ENCODE peak calls at places on chromosomes 16 and 17, in six cellular contexts. One of them, this sample, is unnamed.

GRCh38 chr17:14471052-14471451 is 170.2 kb downstream of the HS3ST3B1 start:
- DNase-seq in thoracic aorta: no peak
- DNase-seq in midbrain: no peak
- DNase-seq in skeletal muscle cell: peak; percentile 51
- DNase-seq in H1: no peak
- DNase-seq in caudate nucleus: no peak
- DNase-seq in this sample: no peak

GRCh38 chr17:73292031-73292531 is 19.7 kb downstream of the CDC42EP4 start:
- DNase-seq in thoracic aorta: peak; percentile 70
- DNase-seq in midbrain: peak; percentile 46
- DNase-seq in skeletal muscle cell: no peak
- DNase-seq in H1: no peak
- DNase-seq in caudate nucleus: no peak
- DNase-seq in this sample: no peak

GRCh38 chr16:19583665-19584300 is 28.3 kb downstream of the VPS35L start:
- DNase-seq in thoracic aorta: no peak
- DNase-seq in midbrain: peak; percentile 32
- DNase-seq in skeletal muscle cell: no peak
- DNase-seq in H1: no peak
- DNase-seq in caudate nucleus: no peak
- DNase-seq in this sample: no peak

GRCh38 chr17:37429442-37429841 is 22.8 kb downstream of the TADA2A start:
- DNase-seq in thoracic aorta: no peak
- DNase-seq in midbrain: no peak
- DNase-seq in skeletal muscle cell: no peak
- DNase-seq in H1: no peak
- DNase-seq in caudate nucleus: no peak
- DNase-seq in this sample: no peak

GRCh38 chr17:46772013-46772878 is 46.2 kb downstream of the WNT3 start:
- DNase-seq in thoracic aorta: no peak
- DNase-seq in midbrain: no peak
- DNase-seq in skeletal muscle cell: no peak
- DNase-seq in H1: peak; percentile 86
- DNase-seq in caudate nucleus: no peak
- DNase-seq in this sample: no peak

GRCh38 chr17:8985054-8985701 is 19.7 kb upstream of the PIK3R5 start:
- DNase-seq in thoracic aorta: no peak
- DNase-seq in midbrain: no peak
- DNase-seq in skeletal muscle cell: no peak
- DNase-seq in H1: no peak
- DNase-seq in caudate nucleus: no peak
- DNase-seq in this sample: no peak

GRCh38 chr16:51048544-51048943 is 102.5 kb downstream of the SALL1 start:
- DNase-seq in thoracic aorta: no peak
- DNase-seq in midbrain: no peak
- DNase-seq in skeletal muscle cell: no peak
- DNase-seq in H1: no peak
- DNase-seq in caudate nucleus: no peak
- DNase-seq in this sample: no peak

GRCh38 chr17:57980522-57980921 is 7.5 kb downstream of the VEZF1 start:
- DNase-seq in thoracic aorta: no peak
- DNase-seq in midbrain: no peak
- DNase-seq in skeletal muscle cell: no peak
- DNase-seq in H1: no peak
- DNase-seq in caudate nucleus: no peak
- DNase-seq in this sample: no peak

GRCh38 chr17:81437221-81437651 is 42.0 kb downstream of the BAHCC1 start:
- DNase-seq in thoracic aorta: no peak
- DNase-seq in midbrain: no peak
- DNase-seq in skeletal muscle cell: no peak
- DNase-seq in H1: no peak
- DNase-seq in caudate nucleus: no peak
- DNase-seq in this sample: no peak

GRCh38 chr16:49281843-49282642 is 405 bp upstream of the CBLN1 start:
- DNase-seq in thoracic aorta: no peak
- DNase-seq in midbrain: peak; percentile 92
- DNase-seq in skeletal muscle cell: no peak
- DNase-seq in H1: peak; percentile 54
- DNase-seq in caudate nucleus: peak; percentile 79
- DNase-seq in this sample: peak; percentile 85

GRCh38 chr17:50618941-50619340 is 15.7 kb upstream of the ABCC3 start:
- DNase-seq in thoracic aorta: no peak
- DNase-seq in midbrain: no peak
- DNase-seq in skeletal muscle cell: no peak
- DNase-seq in H1: no peak
- DNase-seq in caudate nucleus: no peak
- DNase-seq in this sample: no peak

GRCh38 chr17:29062215-29062614 is 19.3 kb downstream of the PIPOX start:
- DNase-seq in thoracic aorta: no peak
- DNase-seq in midbrain: no peak
- DNase-seq in skeletal muscle cell: no peak
- DNase-seq in H1: no peak
- DNase-seq in caudate nucleus: no peak
- DNase-seq in this sample: no peak

GRCh38 chr17:35242158-35242804 is 591 bp upstream of the SLFN5 start:
- DNase-seq in thoracic aorta: no peak
- DNase-seq in midbrain: peak; percentile 11
- DNase-seq in skeletal muscle cell: no peak
- DNase-seq in H1: peak; percentile 43
- DNase-seq in caudate nucleus: no peak
- DNase-seq in this sample: peak; percentile 83

GRCh38 chr17:34066528-34066927 is 188.6 kb upstream of the CCL2 start:
- DNase-seq in thoracic aorta: no peak
- DNase-seq in midbrain: no peak
- DNase-seq in skeletal muscle cell: no peak
- DNase-seq in H1: no peak
- DNase-seq in caudate nucleus: no peak
- DNase-seq in this sample: no peak

GRCh38 chr16:65200374-65200773 is 78.5 kb upstream of the CDH11 start:
- DNase-seq in thoracic aorta: no peak
- DNase-seq in midbrain: no peak
- DNase-seq in skeletal muscle cell: no peak
- DNase-seq in H1: no peak
- DNase-seq in caudate nucleus: no peak
- DNase-seq in this sample: no peak

GRCh38 chr17:48211011-48211410 is 103.4 kb downstream of the SNX11 start:
- DNase-seq in thoracic aorta: no peak
- DNase-seq in midbrain: no peak
- DNase-seq in skeletal muscle cell: no peak
- DNase-seq in H1: no peak
- DNase-seq in caudate nucleus: no peak
- DNase-seq in this sample: no peak

GRCh38 chr17:70791748-70792443 is 622.6 kb downstream of the KCNJ2 start:
- DNase-seq in thoracic aorta: no peak
- DNase-seq in midbrain: no peak
- DNase-seq in skeletal muscle cell: no peak
- DNase-seq in H1: no peak
- DNase-seq in caudate nucleus: no peak
- DNase-seq in this sample: no peak

GRCh38 chr16:28528463-28528867 is 10.3 kb downstream of the NUPR1 start:
- DNase-seq in thoracic aorta: no peak
- DNase-seq in midbrain: no peak
- DNase-seq in skeletal muscle cell: no peak
- DNase-seq in H1: no peak
- DNase-seq in caudate nucleus: no peak
- DNase-seq in this sample: no peak

GRCh38 chr16:62041401-62041800 is 5.2 kb upstream of the CDH8 start:
- DNase-seq in thoracic aorta: no peak
- DNase-seq in midbrain: peak; percentile 80
- DNase-seq in skeletal muscle cell: no peak
- DNase-seq in H1: no peak
- DNase-seq in caudate nucleus: no peak
- DNase-seq in this sample: no peak

GRCh38 chr17:42928714-42929496 is 28.3 kb downstream of the G6PC1 start:
- DNase-seq in thoracic aorta: peak; percentile 6
- DNase-seq in midbrain: no peak
- DNase-seq in skeletal muscle cell: peak; percentile 39
- DNase-seq in H1: no peak
- DNase-seq in caudate nucleus: peak; percentile 10
- DNase-seq in this sample: peak; percentile 29

GRCh38 chr16:14194706-14195105 is 123.6 kb downstream of the MRTFB start:
- DNase-seq in thoracic aorta: no peak
- DNase-seq in midbrain: no peak
- DNase-seq in skeletal muscle cell: no peak
- DNase-seq in H1: no peak
- DNase-seq in caudate nucleus: no peak
- DNase-seq in this sample: no peak